ENCODE peak calls at places on chromosomes 13 and 19, in six cellular contexts. One of them, this sample, is unnamed.

GRCh38 chr13:111902726-111903125 is 164.2 kb upstream of the SOX1 start:
- DNase-seq in IMR-90: no peak
- DNase-seq in neuronal stem cell: no peak
- DNase-seq in H9: peak
- DNase-seq in mesenchymal stem cell: no peak
- DNase-seq in trophoblast cell: no peak
- DNase-seq in this sample: no peak

GRCh38 chr19:1860133-1860775 is 3.1 kb downstream of the KLF16 start:
- DNase-seq in IMR-90: peak
- DNase-seq in neuronal stem cell: peak
- DNase-seq in H9: no peak
- DNase-seq in mesenchymal stem cell: peak
- DNase-seq in trophoblast cell: peak
- DNase-seq in this sample: no peak

GRCh38 chr19:46022061-46022430 is 807 bp downstream of the PGLYRP1 start:
- DNase-seq in IMR-90: no peak
- DNase-seq in neuronal stem cell: no peak
- DNase-seq in H9: no peak
- DNase-seq in mesenchymal stem cell: no peak
- DNase-seq in trophoblast cell: no peak
- DNase-seq in this sample: no peak

GRCh38 chr13:26555413-26555812 is 2.1 kb upstream of the WASF3 start:
- DNase-seq in IMR-90: no peak
- DNase-seq in neuronal stem cell: no peak
- DNase-seq in H9: no peak
- DNase-seq in mesenchymal stem cell: no peak
- DNase-seq in trophoblast cell: no peak
- DNase-seq in this sample: no peak

GRCh38 chr19:39752390-39752789 is 14.6 kb upstream of the CLC start:
- DNase-seq in IMR-90: no peak
- DNase-seq in neuronal stem cell: no peak
- DNase-seq in H9: no peak
- DNase-seq in mesenchymal stem cell: no peak
- DNase-seq in trophoblast cell: no peak
- DNase-seq in this sample: no peak

GRCh38 chr13:112704634-112705145 is 14.9 kb downstream of the ATP11A start:
- DNase-seq in IMR-90: no peak
- DNase-seq in neuronal stem cell: no peak
- DNase-seq in H9: peak
- DNase-seq in mesenchymal stem cell: no peak
- DNase-seq in trophoblast cell: no peak
- DNase-seq in this sample: no peak

GRCh38 chr19:11203194-11204075 is 6.1 kb upstream of the KANK2 start:
- DNase-seq in IMR-90: peak
- DNase-seq in neuronal stem cell: peak
- DNase-seq in H9: peak
- DNase-seq in mesenchymal stem cell: peak
- DNase-seq in trophoblast cell: peak
- DNase-seq in this sample: peak

GRCh38 chr13:94708031-94708571 is 4.2 kb downstream of the SOX21 start:
- DNase-seq in IMR-90: no peak
- DNase-seq in neuronal stem cell: peak
- DNase-seq in H9: peak
- DNase-seq in mesenchymal stem cell: no peak
- DNase-seq in trophoblast cell: no peak
- DNase-seq in this sample: peak

GRCh38 chr13:66660013-66660804 is 569.9 kb downstream of the PCDH9 start:
- DNase-seq in IMR-90: peak
- DNase-seq in neuronal stem cell: no peak
- DNase-seq in H9: no peak
- DNase-seq in mesenchymal stem cell: peak
- DNase-seq in trophoblast cell: no peak
- DNase-seq in this sample: no peak

GRCh38 chr19:2048959-2049740 is 1.9 kb downstream of the MKNK2 start:
- DNase-seq in IMR-90: no peak
- DNase-seq in neuronal stem cell: no peak
- DNase-seq in H9: peak
- DNase-seq in mesenchymal stem cell: peak
- DNase-seq in trophoblast cell: peak
- DNase-seq in this sample: no peak

GRCh38 chr19:36686365-36687213 is 823 bp upstream of the ZNF567 start:
- DNase-seq in IMR-90: peak
- DNase-seq in neuronal stem cell: no peak
- DNase-seq in H9: no peak
- DNase-seq in mesenchymal stem cell: peak
- DNase-seq in trophoblast cell: no peak
- DNase-seq in this sample: no peak

GRCh38 chr19:8682931-8683330 is 15.7 kb downstream of the ACTL9 start:
- DNase-seq in IMR-90: no peak
- DNase-seq in neuronal stem cell: no peak
- DNase-seq in H9: no peak
- DNase-seq in mesenchymal stem cell: no peak
- DNase-seq in trophoblast cell: no peak
- DNase-seq in this sample: no peak

GRCh38 chr19:29324717-29325116 is 111.8 kb upstream of the UQCRFS1 start:
- DNase-seq in IMR-90: no peak
- DNase-seq in neuronal stem cell: no peak
- DNase-seq in H9: no peak
- DNase-seq in mesenchymal stem cell: no peak
- DNase-seq in trophoblast cell: no peak
- DNase-seq in this sample: no peak

GRCh38 chr19:31306006-31306753 is 43.1 kb downstream of the TSHZ3 start:
- DNase-seq in IMR-90: no peak
- DNase-seq in neuronal stem cell: no peak
- DNase-seq in H9: no peak
- DNase-seq in mesenchymal stem cell: no peak
- DNase-seq in trophoblast cell: no peak
- DNase-seq in this sample: no peak

GRCh38 chr19:6472713-6473112 is 8.6 kb downstream of the CRB3 start:
- DNase-seq in IMR-90: no peak
- DNase-seq in neuronal stem cell: no peak
- DNase-seq in H9: no peak
- DNase-seq in mesenchymal stem cell: no peak
- DNase-seq in trophoblast cell: peak
- DNase-seq in this sample: no peak

GRCh38 chr13:56906909-56907308 is 233.8 kb upstream of the PRR20A start:
- DNase-seq in IMR-90: no peak
- DNase-seq in neuronal stem cell: no peak
- DNase-seq in H9: no peak
- DNase-seq in mesenchymal stem cell: no peak
- DNase-seq in trophoblast cell: no peak
- DNase-seq in this sample: no peak

DNA sequence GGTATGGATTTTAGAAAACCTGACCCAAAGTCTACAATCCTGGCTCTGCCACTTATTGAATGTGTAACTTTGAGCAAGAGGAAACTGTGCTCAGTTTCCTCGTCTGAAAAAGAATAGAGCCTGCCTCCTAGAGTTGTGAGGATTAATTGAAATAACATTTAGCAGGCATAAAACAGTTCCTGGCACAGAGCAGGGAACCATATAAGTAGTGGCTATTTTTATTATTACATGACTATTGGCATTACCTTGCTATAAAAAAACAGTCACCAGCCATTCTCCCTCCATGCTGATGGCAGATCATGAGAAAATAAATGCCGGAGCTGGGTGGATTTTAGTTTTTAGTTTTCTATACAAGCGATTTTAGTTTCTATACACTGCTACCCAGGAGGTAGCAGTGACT is 5.8 kb downstream of the DOCK9 start:
- DNase-seq in IMR-90: no peak
- DNase-seq in neuronal stem cell: no peak
- DNase-seq in H9: no peak
- DNase-seq in mesenchymal stem cell: no peak
- DNase-seq in trophoblast cell: no peak
- DNase-seq in this sample: no peak
- H4K91ac ChIP-seq in IMR-90: no peak
- H4K91ac ChIP-seq in neuronal stem cell: no peak
- H4K91ac ChIP-seq in H9: no peak
- H4K91ac ChIP-seq in mesenchymal stem cell: no peak
- H4K91ac ChIP-seq in trophoblast cell: no peak
- H4K91ac ChIP-seq in this sample: no peak

GRCh38 chr19:41821003-41821735 is 23.3 kb downstream of the LYPD4 start:
- DNase-seq in IMR-90: peak
- DNase-seq in neuronal stem cell: peak
- DNase-seq in H9: peak
- DNase-seq in mesenchymal stem cell: no peak
- DNase-seq in trophoblast cell: peak
- DNase-seq in this sample: peak
- H4K91ac ChIP-seq in IMR-90: no peak
- H4K91ac ChIP-seq in neuronal stem cell: no peak
- H4K91ac ChIP-seq in H9: no peak
- H4K91ac ChIP-seq in mesenchymal stem cell: no peak
- H4K91ac ChIP-seq in trophoblast cell: no peak
- H4K91ac ChIP-seq in this sample: no peak

GRCh38 chr13:41455725-41456419 is 1.5 kb upstream of the RGCC start:
- DNase-seq in IMR-90: no peak
- DNase-seq in neuronal stem cell: no peak
- DNase-seq in H9: no peak
- DNase-seq in mesenchymal stem cell: no peak
- DNase-seq in trophoblast cell: no peak
- DNase-seq in this sample: no peak

GRCh38 chr13:41456768-41457588 is at the start of gene RGCC:
- DNase-seq in IMR-90: peak
- DNase-seq in neuronal stem cell: peak
- DNase-seq in H9: peak
- DNase-seq in mesenchymal stem cell: peak
- DNase-seq in trophoblast cell: peak
- DNase-seq in this sample: no peak

GRCh38 chr13:41458187-41458938 is 1.0 kb downstream of the RGCC start:
- DNase-seq in IMR-90: peak
- DNase-seq in neuronal stem cell: no peak
- DNase-seq in H9: peak
- DNase-seq in mesenchymal stem cell: peak
- DNase-seq in trophoblast cell: peak
- DNase-seq in this sample: no peak

GRCh38 chr13:41458939-41459753 is 1.8 kb downstream of the RGCC start:
- DNase-seq in IMR-90: peak
- DNase-seq in neuronal stem cell: no peak
- DNase-seq in H9: no peak
- DNase-seq in mesenchymal stem cell: peak
- DNase-seq in trophoblast cell: peak
- DNase-seq in this sample: peak

GRCh38 chr13:41457589-41458186 is 338 bp downstream of the RGCC start:
- DNase-seq in IMR-90: no peak
- DNase-seq in neuronal stem cell: no peak
- DNase-seq in H9: no peak
- DNase-seq in mesenchymal stem cell: no peak
- DNase-seq in trophoblast cell: peak
- DNase-seq in this sample: no peak
- H4K91ac ChIP-seq in IMR-90: no peak
- H4K91ac ChIP-seq in neuronal stem cell: no peak
- H4K91ac ChIP-seq in H9: no peak
- H4K91ac ChIP-seq in mesenchymal stem cell: no peak
- H4K91ac ChIP-seq in trophoblast cell: no peak
- H4K91ac ChIP-seq in this sample: no peak

GRCh38 chr19:7658219-7658686 is 10.6 kb upstream of the RETN start:
- DNase-seq in IMR-90: no peak
- DNase-seq in neuronal stem cell: no peak
- DNase-seq in H9: no peak
- DNase-seq in mesenchymal stem cell: no peak
- DNase-seq in trophoblast cell: no peak
- DNase-seq in this sample: no peak

GRCh38 chr19:7662657-7663056 is 6.2 kb upstream of the RETN start:
- DNase-seq in IMR-90: no peak
- DNase-seq in neuronal stem cell: no peak
- DNase-seq in H9: no peak
- DNase-seq in mesenchymal stem cell: no peak
- DNase-seq in trophoblast cell: no peak
- DNase-seq in this sample: no peak

GRCh38 chr19:7665076-7665475 is 3.8 kb upstream of the RETN start:
- DNase-seq in IMR-90: peak
- DNase-seq in neuronal stem cell: no peak
- DNase-seq in H9: no peak
- DNase-seq in mesenchymal stem cell: no peak
- DNase-seq in trophoblast cell: no peak
- DNase-seq in this sample: no peak

GRCh38 chr19:7668842-7669241 is at the start of gene RETN:
- DNase-seq in IMR-90: no peak
- DNase-seq in neuronal stem cell: no peak
- DNase-seq in H9: no peak
- DNase-seq in mesenchymal stem cell: no peak
- DNase-seq in trophoblast cell: no peak
- DNase-seq in this sample: no peak

DNA sequence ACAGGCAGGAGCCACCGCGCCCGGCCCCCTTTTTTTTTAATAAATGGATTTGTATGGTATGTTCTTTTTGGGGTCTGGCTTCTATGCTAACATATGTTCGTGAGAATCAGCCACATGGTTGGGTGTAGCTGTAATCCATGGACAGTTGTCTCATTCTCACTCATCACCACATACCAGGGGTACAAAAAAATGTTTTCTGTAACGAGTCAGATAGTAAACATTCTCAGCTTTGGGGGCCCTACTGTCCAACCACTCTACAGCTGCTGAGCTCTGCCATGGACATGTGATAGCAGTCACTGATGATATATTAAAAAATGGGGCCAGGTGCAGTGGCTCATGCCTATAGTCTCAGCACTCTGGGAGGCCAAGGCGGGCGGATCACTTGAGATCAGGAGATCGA is 5.1 kb upstream of the RETN start:
- DNase-seq in IMR-90: no peak
- DNase-seq in neuronal stem cell: no peak
- DNase-seq in H9: no peak
- DNase-seq in mesenchymal stem cell: no peak
- DNase-seq in trophoblast cell: no peak
- DNase-seq in this sample: no peak
- H4K91ac ChIP-seq in IMR-90: no peak
- H4K91ac ChIP-seq in neuronal stem cell: no peak
- H4K91ac ChIP-seq in H9: no peak
- H4K91ac ChIP-seq in mesenchymal stem cell: no peak
- H4K91ac ChIP-seq in trophoblast cell: no peak
- H4K91ac ChIP-seq in this sample: no peak

DNA sequence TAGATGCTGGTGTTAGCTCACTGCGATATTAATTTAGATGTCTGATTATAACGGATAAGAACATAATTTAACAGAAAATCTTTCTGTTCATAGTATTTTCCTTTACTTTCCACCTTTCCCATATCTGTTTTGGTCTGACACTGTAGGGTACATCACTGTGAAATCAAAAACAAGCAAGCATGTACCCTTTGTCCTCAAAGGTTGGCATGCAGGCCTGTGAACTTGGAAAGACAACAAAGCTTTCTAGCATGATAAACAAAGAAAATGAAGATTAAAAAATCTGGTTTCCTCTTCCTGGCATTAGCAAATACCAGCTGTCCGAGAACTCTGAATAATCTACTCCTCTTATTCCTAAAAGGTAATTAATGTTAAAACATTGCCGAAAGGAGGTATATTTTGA is 31.6 kb downstream of the THSD1 start:
- DNase-seq in IMR-90: no peak
- DNase-seq in neuronal stem cell: no peak
- DNase-seq in H9: no peak
- DNase-seq in mesenchymal stem cell: no peak
- DNase-seq in trophoblast cell: no peak
- DNase-seq in this sample: no peak
- H4K91ac ChIP-seq in IMR-90: no peak
- H4K91ac ChIP-seq in neuronal stem cell: no peak
- H4K91ac ChIP-seq in H9: no peak
- H4K91ac ChIP-seq in mesenchymal stem cell: no peak
- H4K91ac ChIP-seq in trophoblast cell: no peak
- H4K91ac ChIP-seq in this sample: no peak